ENCODE peak calls at places on chromosome 9, in nine cellular contexts. One of them, this sample, is unnamed.

GRCh38 chr9:134917431-134918373 is at the start of gene FCN1:
- DNase-seq in upper lobe of left lung: peak
- DNase-seq in activated CD4-positive, CD25-positive, alpha-beta regulatory T cell treated with anti-CD3 and anti-CD28 coated beads, Interleukin-2, amount 50 U/mL, for 16 hours: no peak
- DNase-seq in SIG-M5: no peak
- DNase-seq in iris pigment epithelial cell: no peak
- DNase-seq in fibroblast of villous mesenchyme: no peak
- DNase-seq in NCI-H2081: no peak
- DNase-seq in AG08396: no peak
- DNase-seq in astrocyte: no peak
- DNase-seq in this sample: no peak

GRCh38 chr9:137371521-137371941 is 51.4 kb downstream of the EXD3 start:
- DNase-seq in upper lobe of left lung: peak
- DNase-seq in activated CD4-positive, CD25-positive, alpha-beta regulatory T cell treated with anti-CD3 and anti-CD28 coated beads, Interleukin-2, amount 50 U/mL, for 16 hours: no peak
- DNase-seq in SIG-M5: no peak
- DNase-seq in iris pigment epithelial cell: no peak
- DNase-seq in fibroblast of villous mesenchyme: no peak
- DNase-seq in NCI-H2081: no peak
- DNase-seq in AG08396: no peak
- DNase-seq in astrocyte: no peak
- DNase-seq in this sample: no peak

GRCh38 chr9:6055213-6055612 is 39.8 kb upstream of the RANBP6 start:
- DNase-seq in upper lobe of left lung: peak
- DNase-seq in activated CD4-positive, CD25-positive, alpha-beta regulatory T cell treated with anti-CD3 and anti-CD28 coated beads, Interleukin-2, amount 50 U/mL, for 16 hours: no peak
- DNase-seq in SIG-M5: peak
- DNase-seq in iris pigment epithelial cell: peak
- DNase-seq in fibroblast of villous mesenchyme: peak
- DNase-seq in NCI-H2081: peak
- DNase-seq in AG08396: peak
- DNase-seq in astrocyte: peak
- DNase-seq in this sample: no peak

GRCh38 chr9:132456241-132456640 is 46.2 kb downstream of the CFAP77 start:
- DNase-seq in upper lobe of left lung: no peak
- DNase-seq in activated CD4-positive, CD25-positive, alpha-beta regulatory T cell treated with anti-CD3 and anti-CD28 coated beads, Interleukin-2, amount 50 U/mL, for 16 hours: no peak
- DNase-seq in SIG-M5: no peak
- DNase-seq in iris pigment epithelial cell: no peak
- DNase-seq in fibroblast of villous mesenchyme: no peak
- DNase-seq in NCI-H2081: no peak
- DNase-seq in AG08396: no peak
- DNase-seq in astrocyte: no peak
- DNase-seq in this sample: no peak

GRCh38 chr9:31119882-31120481 is 1264.5 kb upstream of the ACO1 start:
- DNase-seq in upper lobe of left lung: no peak
- DNase-seq in activated CD4-positive, CD25-positive, alpha-beta regulatory T cell treated with anti-CD3 and anti-CD28 coated beads, Interleukin-2, amount 50 U/mL, for 16 hours: no peak
- DNase-seq in SIG-M5: no peak
- DNase-seq in iris pigment epithelial cell: peak
- DNase-seq in fibroblast of villous mesenchyme: peak
- DNase-seq in NCI-H2081: peak
- DNase-seq in AG08396: no peak
- DNase-seq in astrocyte: peak
- DNase-seq in this sample: no peak

GRCh38 chr9:101209670-101210069 is 175.1 kb downstream of the BAAT start:
- DNase-seq in upper lobe of left lung: no peak
- DNase-seq in activated CD4-positive, CD25-positive, alpha-beta regulatory T cell treated with anti-CD3 and anti-CD28 coated beads, Interleukin-2, amount 50 U/mL, for 16 hours: no peak
- DNase-seq in SIG-M5: no peak
- DNase-seq in iris pigment epithelial cell: no peak
- DNase-seq in fibroblast of villous mesenchyme: no peak
- DNase-seq in NCI-H2081: no peak
- DNase-seq in AG08396: no peak
- DNase-seq in astrocyte: no peak
- DNase-seq in this sample: no peak

GRCh38 chr9:86731511-86731993 is 215.8 kb downstream of the GAS1 start:
- DNase-seq in upper lobe of left lung: no peak
- DNase-seq in activated CD4-positive, CD25-positive, alpha-beta regulatory T cell treated with anti-CD3 and anti-CD28 coated beads, Interleukin-2, amount 50 U/mL, for 16 hours: no peak
- DNase-seq in SIG-M5: no peak
- DNase-seq in iris pigment epithelial cell: peak
- DNase-seq in fibroblast of villous mesenchyme: peak
- DNase-seq in NCI-H2081: no peak
- DNase-seq in AG08396: no peak
- DNase-seq in astrocyte: peak
- DNase-seq in this sample: no peak

GRCh38 chr9:6632516-6633328 is 12.8 kb downstream of the GLDC start:
- DNase-seq in upper lobe of left lung: no peak
- DNase-seq in activated CD4-positive, CD25-positive, alpha-beta regulatory T cell treated with anti-CD3 and anti-CD28 coated beads, Interleukin-2, amount 50 U/mL, for 16 hours: no peak
- DNase-seq in SIG-M5: no peak
- DNase-seq in iris pigment epithelial cell: no peak
- DNase-seq in fibroblast of villous mesenchyme: no peak
- DNase-seq in NCI-H2081: no peak
- DNase-seq in AG08396: no peak
- DNase-seq in astrocyte: no peak
- DNase-seq in this sample: no peak

GRCh38 chr9:19512432-19512831 is 103.6 kb downstream of the ACER2 start:
- DNase-seq in upper lobe of left lung: no peak
- DNase-seq in activated CD4-positive, CD25-positive, alpha-beta regulatory T cell treated with anti-CD3 and anti-CD28 coated beads, Interleukin-2, amount 50 U/mL, for 16 hours: no peak
- DNase-seq in SIG-M5: no peak
- DNase-seq in iris pigment epithelial cell: no peak
- DNase-seq in fibroblast of villous mesenchyme: no peak
- DNase-seq in NCI-H2081: peak
- DNase-seq in AG08396: no peak
- DNase-seq in astrocyte: no peak
- DNase-seq in this sample: no peak

GRCh38 chr9:120925535-120926396 is 830 bp downstream of the TRAF1 start:
- DNase-seq in upper lobe of left lung: no peak
- DNase-seq in activated CD4-positive, CD25-positive, alpha-beta regulatory T cell treated with anti-CD3 and anti-CD28 coated beads, Interleukin-2, amount 50 U/mL, for 16 hours: peak
- DNase-seq in SIG-M5: no peak
- DNase-seq in iris pigment epithelial cell: peak
- DNase-seq in fibroblast of villous mesenchyme: peak
- DNase-seq in NCI-H2081: no peak
- DNase-seq in AG08396: peak
- DNase-seq in astrocyte: peak
- DNase-seq in this sample: peak